ENCODE peak calls at places on chromosomes 2 and 18, in four cellular contexts. S is K562, Q is HepG2, F is GM12878. R is an unnamed sample.

GRCh38 chr18:42192251-42193248 is 237.5 kb downstream of the PIK3C3 start:
- DNase-seq in S (no peak), Q (peak; percentile 85), F (no peak), R (no peak)

GRCh38 chr18:36255072-36255708 is 42.3 kb upstream of the FHOD3 start:
- DNase-seq in S (no peak), Q (peak; percentile 84), F (no peak), R (no peak)

GRCh38 chr18:59265246-59266018 is 7.8 kb downstream of the RAX start:
- DNase-seq in S (peak; percentile 64), Q (no peak), F (no peak), R (peak; percentile 36)

GRCh38 chr2:240174496-240174895 is 34.0 kb upstream of the OTOS start:
- DNase-seq in S (no peak), Q (no peak), F (no peak), R (no peak)

GRCh38 chr2:77095096-77095495 is 427.1 kb downstream of the LRRTM4 start:
- DNase-seq in S (no peak), Q (no peak), F (no peak), R (no peak)

GRCh38 chr18:13376841-13377351 is 158.3 kb downstream of the LDLRAD4 start:
- DNase-seq in S (no peak), Q (no peak), F (no peak), R (no peak)

GRCh38 chr18:48629730-48630324 is 91.0 kb downstream of the CTIF start:
- DNase-seq in S (no peak), Q (peak; percentile 87), F (no peak), R (peak; percentile 69)

GRCh38 chr2:16900405-16901025 is 234.9 kb upstream of the CYRIA start:
- DNase-seq in S (peak; percentile 11), Q (peak; percentile 55), F (no peak), R (peak; percentile 63)

GRCh38 chr18:7624697-7625096 is 57.6 kb downstream of the PTPRM start:
- DNase-seq in S (no peak), Q (no peak), F (no peak), R (no peak)

GRCh38 chr2:135839713-135840112 is 2.7 kb upstream of the LCT start:
- DNase-seq in S (no peak), Q (no peak), F (no peak), R (no peak)

GRCh38 chr18:10361660-10362059 is 92.8 kb upstream of the APCDD1 start:
- DNase-seq in S (no peak), Q (no peak), F (no peak), R (no peak)

GRCh38 chr2:133801956-133802355 is 233.7 kb upstream of the NCKAP5 start:
- DNase-seq in S (no peak), Q (no peak), F (no peak), R (no peak)

GRCh38 chr18:74768096-74768495 is 170.4 kb downstream of the ZNF407 start:
- DNase-seq in S (no peak), Q (no peak), F (no peak), R (no peak)

GRCh38 chr18:62963522-62963921 is 248.2 kb downstream of the PHLPP1 start:
- DNase-seq in S (no peak), Q (no peak), F (no peak), R (no peak)

GRCh38 chr2:3453196-3453845 is 66.0 kb downstream of the ADI1 start:
- DNase-seq in S (no peak), Q (no peak), F (no peak), R (no peak)

GRCh38 chr2:142290931-142291330 is 160.1 kb upstream of the LRP1B start:
- DNase-seq in S (no peak), Q (no peak), F (no peak), R (no peak)

GRCh38 chr2:17736989-17737388 is 16.6 kb downstream of the SMC6 start:
- DNase-seq in S (no peak), Q (no peak), F (no peak), R (no peak)

GRCh38 chr2:100218552-100218951 is 76.2 kb upstream of the AFF3 start:
- DNase-seq in S (no peak), Q (no peak), F (no peak), R (no peak)

GRCh38 chr2:121288454-121289231 is 3.6 kb upstream of the TFCP2L1 start:
- DNase-seq in S (no peak), Q (no peak), F (no peak), R (no peak)

GRCh38 chr2:37713258-37713700 is 41.8 kb upstream of the CDC42EP3 start:
- DNase-seq in S (peak; percentile 13), Q (no peak), F (peak; percentile 13), R (no peak)

GRCh38 chr18:13112982-13113381 is 105.6 kb upstream of the LDLRAD4 start:
- DNase-seq in S (peak; percentile 55), Q (peak; percentile 81), F (no peak), R (peak; percentile 54)

GRCh38 chr2:42001696-42002331 is 46.0 kb upstream of the PKDCC start:
- DNase-seq in S (no peak), Q (no peak), F (no peak), R (no peak)

GRCh38 chr18:63182861-63183260 is 136.7 kb downstream of the BCL2 start:
- DNase-seq in S (no peak), Q (no peak), F (no peak), R (no peak)

GRCh38 chr2:10965241-10965843 is 53.6 kb downstream of the KCNF1 start:
- DNase-seq in S (no peak), Q (no peak), F (no peak), R (no peak)

GRCh38 chr2:45626387-45627010 is 15.4 kb upstream of the SRBD1 start:
- DNase-seq in S (no peak), Q (no peak), F (no peak), R (no peak)

GRCh38 chr2:240664622-240665021 is 18.1 kb downstream of the AQP12B start:
- DNase-seq in S (no peak), Q (no peak), F (no peak), R (no peak)

GRCh38 chr2:223082701-223083100 is 30.7 kb downstream of the KCNE4 start:
- DNase-seq in S (no peak), Q (no peak), F (no peak), R (no peak)

GRCh38 chr2:170090229-170090628 is 87.7 kb upstream of the MYO3B start:
- DNase-seq in S (no peak), Q (no peak), F (no peak), R (no peak)

GRCh38 chr18:75360206-75360605 is 67.3 kb downstream of the SMIM21 start:
- DNase-seq in S (no peak), Q (no peak), F (no peak), R (no peak)

GRCh38 chr18:49225160-49225559 is 235.3 kb downstream of the DYM start:
- DNase-seq in S (no peak), Q (no peak), F (no peak), R (no peak)

GRCh38 chr2:151977631-151978030 is 121.2 kb downstream of the CACNB4 start:
- DNase-seq in S (no peak), Q (no peak), F (no peak), R (no peak)

GRCh38 chr18:62524443-62525200 is 1.8 kb downstream of the ZCCHC2 start:
- DNase-seq in S (peak; percentile 44), Q (no peak), F (no peak), R (peak; percentile 19)

GRCh38 chr2:144925886-144926285 is 406.0 kb upstream of the ZEB2 start:
- DNase-seq in S (no peak), Q (no peak), F (no peak), R (no peak)

GRCh38 chr2:191386938-191387536 is 141.8 kb downstream of the MYO1B start:
- DNase-seq in S (no peak), Q (no peak), F (no peak), R (no peak)
- TF ChIP-seq ESRRA in S (no peak), Q (no peak), F (no peak), R (no peak)

DNA sequence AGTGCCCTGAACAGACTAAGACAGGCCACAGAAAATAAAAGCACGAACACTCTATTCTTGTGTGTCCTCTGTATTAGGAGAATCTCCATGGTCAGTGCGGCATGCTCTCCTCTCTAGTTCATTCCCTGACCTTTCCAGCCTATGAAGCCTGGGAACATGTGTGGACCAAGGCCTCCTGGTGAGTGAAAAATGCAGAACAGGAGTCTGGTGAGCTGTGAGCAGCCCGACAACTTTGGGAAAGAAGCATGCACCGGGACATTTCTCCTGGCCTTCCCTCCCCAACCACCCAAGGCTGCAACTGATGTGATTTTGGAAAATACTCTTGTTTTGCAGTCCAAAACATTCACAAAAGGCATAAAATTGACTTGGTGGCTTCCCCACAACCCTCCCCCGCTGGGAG is 878.3 kb upstream of the ID2 start:
- DNase-seq in S (no peak), Q (no peak), F (no peak), R (no peak)
- H3K9me3 ChIP-seq in S (no peaks in the 10 kb centered on the region), Q (peaks cover 33% of the 10 kb centered on the region), F (peaks cover 14% of the 10 kb centered on the region), R (peaks cover 16% of the 10 kb centered on the region)

GRCh38 chr18:77105021-77105420 is 27.6 kb downstream of the MBP start:
- DNase-seq in S (no peak), Q (no peak), F (no peak), R (no peak)
- TF ChIP-seq ESRRA in S (no peak), Q (no peak), F (no peak), R (no peak)

GRCh38 chr18:8657873-8658521 is 47.4 kb upstream of the MTCL1 start:
- DNase-seq in S (no peak), Q (no peak), F (no peak), R (no peak)

GRCh38 chr18:8658858-8659485 is 46.4 kb upstream of the MTCL1 start:
- DNase-seq in S (no peak), Q (no peak), F (no peak), R (no peak)

GRCh38 chr18:8656226-8656625 is 47.0 kb downstream of the RAB12 start:
- DNase-seq in S (no peak), Q (no peak), F (no peak), R (no peak)

GRCh38 chr18:8657050-8657820 is 48.0 kb downstream of the RAB12 start:
- DNase-seq in S (no peak), Q (no peak), F (no peak), R (no peak)

DNA sequence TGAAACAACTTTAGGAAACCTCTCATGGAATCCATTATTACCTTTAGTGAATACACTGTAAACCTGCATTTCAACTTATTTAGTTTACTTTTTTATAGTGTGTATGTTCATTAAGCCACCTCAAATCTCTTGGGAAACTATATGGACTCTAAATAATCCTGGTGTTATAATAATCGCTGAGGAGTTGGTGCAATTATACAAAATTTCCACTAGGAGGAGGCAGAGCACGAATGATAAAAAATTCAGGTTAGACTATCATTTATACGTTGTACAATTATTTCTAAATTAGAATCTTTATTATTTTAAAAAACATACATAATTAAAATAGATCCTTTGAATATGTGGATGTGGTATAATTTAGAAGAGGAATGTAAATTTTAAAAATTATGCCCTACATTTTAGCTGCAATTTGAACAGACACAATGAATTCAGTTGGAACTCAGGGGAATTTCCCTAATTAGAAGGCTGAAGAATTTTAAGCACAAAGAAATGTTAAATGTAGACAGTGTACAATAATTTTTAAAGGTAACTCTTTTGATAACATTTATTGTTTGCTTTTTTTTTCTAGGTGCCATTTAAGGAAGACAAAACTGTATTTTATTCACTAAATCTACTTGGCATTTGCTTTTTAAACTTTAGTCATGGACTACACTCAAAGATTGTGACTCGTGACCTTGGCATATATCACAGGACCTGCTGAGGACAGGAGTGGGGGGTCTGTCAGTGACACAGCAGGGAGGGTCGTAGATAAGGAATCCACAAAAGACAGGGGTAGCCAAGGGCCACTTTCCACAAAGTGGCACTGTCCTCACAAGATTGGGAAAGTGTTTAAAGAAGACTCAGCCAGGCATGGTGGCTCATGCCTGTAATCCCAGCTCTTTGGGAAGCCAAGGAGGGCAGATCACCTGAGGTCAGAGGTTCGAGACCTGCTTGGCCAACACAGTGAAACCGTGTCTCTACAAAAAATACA is 45.5 kb downstream of the RAB12 start:
- DNase-seq in S (peak; percentile 56), Q (no peak), F (no peak), R (peak; percentile 43)
- H3K9me3 ChIP-seq in S (no peaks in the 10 kb centered on the region), Q (no peaks in the 10 kb centered on the region), F (no peaks in the 10 kb centered on the region), R (no peaks in the 10 kb centered on the region)

R was measured in A549.